ENCODE peak calls at places on chromosomes 2 and 18, in eight cellular contexts. U is stomach, L is sigmoid colon, Q is A549, B is H1, E is ovary, G is upper lobe of left lung, V is GM12878. A is an unnamed sample.

GRCh38 chr18:72675394-72675793 is 131.3 kb upstream of the CBLN2 start:
- DNase-seq in U (no peak), L (no peak), Q (no peak), B (no peak), E (no peak), G (no peak), V (no peak), A (no peak)

GRCh38 chr2:85326946-85327756 is 638 bp downstream of the TGOLN2 start:
- DNase-seq in U (peak; percentile 50), L (peak; percentile 80), Q (peak; percentile 29), B (no peak), E (peak; percentile 27), G (peak; percentile 59), V (no peak), A (peak; percentile 62)

GRCh38 chr18:26656401-26656943 is 108.1 kb upstream of the KCTD1 start:
- DNase-seq in U (no peak), L (no peak), Q (no peak), B (peak; percentile 59), E (no peak), G (no peak), V (no peak), A (no peak)

GRCh38 chr2:165105911-165106310 is 97.9 kb downstream of the SCN3A start:
- DNase-seq in U (no peak), L (no peak), Q (no peak), B (no peak), E (no peak), G (no peak), V (no peak), A (no peak)

GRCh38 chr2:219968685-219969345 is 341.4 kb downstream of the SLC4A3 start:
- DNase-seq in U (no peak), L (no peak), Q (peak; percentile 81), B (no peak), E (no peak), G (no peak), V (no peak), A (no peak)

GRCh38 chr2:939936-940620 is 10.6 kb upstream of the SNTG2 start:
- DNase-seq in U (no peak), L (no peak), Q (no peak), B (no peak), E (no peak), G (no peak), V (no peak), A (no peak)

GRCh38 chr2:204012081-204012653 is 75.6 kb downstream of the ICOS start:
- DNase-seq in U (peak; percentile 62), L (no peak), Q (no peak), B (no peak), E (no peak), G (peak; percentile 30), V (no peak), A (peak; percentile 16)

GRCh38 chr2:9497017-9497416 is 22.7 kb downstream of the IAH1 start:
- DNase-seq in U (no peak), L (no peak), Q (no peak), B (no peak), E (no peak), G (no peak), V (no peak), A (no peak)

GRCh38 chr2:69616755-69617154 is 26.8 kb downstream of the AAK1 start:
- DNase-seq in U (no peak), L (no peak), Q (no peak), B (no peak), E (no peak), G (no peak), V (no peak), A (no peak)

GRCh38 chr2:133143649-133144048 is 424.6 kb downstream of the NCKAP5 start:
- DNase-seq in U (no peak), L (no peak), Q (no peak), B (no peak), E (no peak), G (no peak), V (no peak), A (no peak)

GRCh38 chr2:106158871-106159270 is 35.2 kb downstream of the UXS1 start:
- DNase-seq in U (no peak), L (no peak), Q (no peak), B (no peak), E (no peak), G (no peak), V (no peak), A (no peak)

GRCh38 chr18:2424420-2424819 is 146.9 kb downstream of the METTL4 start:
- DNase-seq in U (no peak), L (no peak), Q (no peak), B (no peak), E (no peak), G (no peak), V (no peak), A (no peak)

GRCh38 chr2:100067796-100068195 is 74.6 kb downstream of the AFF3 start:
- DNase-seq in U (peak; percentile 65), L (no peak), Q (no peak), B (no peak), E (peak; percentile 41), G (peak; percentile 57), V (no peak), A (no peak)

GRCh38 chr2:109470121-109470921 is 143.4 kb downstream of the SEPTIN10 start:
- DNase-seq in U (no peak), L (no peak), Q (peak; percentile 30), B (no peak), E (no peak), G (no peak), V (no peak), A (peak; percentile 65)

GRCh38 chr2:217568289-217568985 is 434.4 kb downstream of the TNS1 start:
- DNase-seq in U (no peak), L (no peak), Q (no peak), B (no peak), E (no peak), G (no peak), V (no peak), A (no peak)

GRCh38 chr2:43022896-43023295 is 203.5 kb downstream of the ZFP36L2 start:
- DNase-seq in U (no peak), L (peak; percentile 20), Q (no peak), B (no peak), E (no peak), G (no peak), V (no peak), A (no peak)
- TF ChIP-seq POLR2A in U (no peak), L (no peak), Q (no peak), B (no peak), E (no peak), G (no peak), V (no peak), A (no peak)

DNA sequence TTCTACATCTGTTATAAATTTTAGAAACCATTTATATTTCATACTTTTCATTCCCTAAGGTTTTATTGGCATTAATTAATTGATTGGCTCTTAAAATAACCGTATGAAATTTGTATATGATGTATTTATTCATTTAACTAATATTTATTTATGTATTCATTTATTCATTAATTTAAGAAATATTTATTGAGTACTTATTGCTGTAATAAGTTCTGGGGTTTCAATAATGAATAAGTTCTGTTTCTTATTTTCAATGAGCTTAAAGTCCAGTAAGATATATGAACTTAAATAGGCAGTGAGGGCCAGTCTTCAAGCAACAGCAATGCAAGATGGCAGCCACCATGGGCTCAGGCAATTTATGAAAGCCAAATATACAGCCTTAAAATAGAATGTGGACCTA is 17.9 kb downstream of the CDK15 start:
- DNase-seq in U (no peak), L (no peak), Q (no peak), B (no peak), E (no peak), G (no peak), V (no peak), A (no peak)
- H3K27ac ChIP-seq in U (no peak overlapping the region), L (no peak overlapping the region), Q (no peak overlapping the region), B (no peak overlapping the region), E (no peak overlapping the region), G (no peak overlapping the region), V (no peak overlapping the region), A (no peak overlapping the region)

GRCh38 chr2:154710685-154711084 is 12.2 kb downstream of the KCNJ3 start:
- DNase-seq in U (no peak), L (no peak), Q (no peak), B (no peak), E (no peak), G (no peak), V (no peak), A (no peak)
- TF ChIP-seq EP300 in U (no peak), L (no peak), Q (no peak), B (no peak), E (no peak), G (no peak), V (no peak), A (no peak)

GRCh38 chr18:79397830-79398761 is 2.4 kb downstream of the NFATC1 start:
- DNase-seq in U (no peak), L (peak; percentile 65), Q (no peak), B (no peak), E (no peak), G (no peak), V (no peak), A (no peak)

GRCh38 chr18:79401494-79402208 is 5.9 kb downstream of the NFATC1 start:
- DNase-seq in U (no peak), L (peak; percentile 56), Q (no peak), B (no peak), E (no peak), G (no peak), V (no peak), A (no peak)

GRCh38 chr18:79400591-79401381 is 5.1 kb downstream of the NFATC1 start:
- DNase-seq in U (no peak), L (peak; percentile 76), Q (no peak), B (no peak), E (no peak), G (no peak), V (peak; percentile 24), A (no peak)

GRCh38 chr18:79399275-79400081 is 3.7 kb downstream of the NFATC1 start:
- DNase-seq in U (no peak), L (peak; percentile 69), Q (no peak), B (peak; percentile 61), E (no peak), G (no peak), V (no peak), A (no peak)

DNA sequence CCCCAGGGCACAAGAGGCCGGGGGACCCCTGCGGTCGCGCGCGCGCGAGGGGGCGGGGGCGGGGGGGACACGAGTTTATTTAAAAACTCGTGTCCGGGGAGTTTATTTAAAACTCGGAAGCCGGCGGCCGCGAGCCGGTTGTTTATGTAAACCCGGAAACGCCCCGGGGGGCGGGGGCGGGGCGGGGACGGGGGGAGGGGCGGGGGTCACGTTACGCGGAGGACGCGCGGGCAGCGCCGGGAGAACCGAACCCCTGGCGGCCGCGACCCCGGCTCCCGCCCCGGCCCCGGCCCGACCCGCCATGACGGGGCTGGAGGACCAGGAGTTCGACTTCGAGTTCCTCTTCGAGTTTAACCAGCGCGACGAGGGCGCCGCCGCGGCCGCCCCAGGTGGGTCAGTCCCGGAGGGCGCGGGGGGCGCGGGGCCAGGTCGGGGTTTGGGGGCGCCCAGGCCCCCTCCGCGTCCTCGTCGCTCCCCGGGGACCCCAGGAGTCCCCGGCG is 4.4 kb downstream of the NFATC1 start:
- DNase-seq in U (peak; percentile 72), L (peak; percentile 85), Q (no peak), B (peak; percentile 58), E (peak; percentile 51), G (peak; percentile 71), V (no peak), A (peak; percentile 73)
- TF ChIP-seq POLR2A in U (no peak), L (no peak), Q (no peak), B (no peak), E (no peak), G (no peak), V (no peak), A (no peak)

A was measured in transverse colon.